ENCODE peak calls at places on chromosomes 13 and 19, in eight cellular contexts. One of them, this sample, is unnamed.
A peak's percentile ranks its signal among the peaks of the same experiment; 100 is the strongest.

GRCh38 chr19:30391052-30391451 is 18.9 kb downstream of the ZNF536 start:
- DNase-seq in psoas muscle: no peak
- DNase-seq in SHP77: no peak
- DNase-seq in activated CD4-positive, alpha-beta T cell treated with anti-CD3 and anti-CD28 coated beads, Interleukin-2, amount 50 U/mL, for 24 hours: no peak
- DNase-seq in aorta: no peak
- DNase-seq in AG04450: no peak
- DNase-seq in A549: no peak
- DNase-seq in progenitor cell of endocrine pancreas: no peak
- DNase-seq in this sample: no peak

GRCh38 chr13:109009756-109010155 is 380.3 kb downstream of the MYO16 start:
- DNase-seq in aorta: no peak
- DNase-seq in psoas muscle: no peak
- DNase-seq in A549: no peak
- DNase-seq in AG04450: no peak
- DNase-seq in SHP77: no peak
- DNase-seq in activated CD4-positive, alpha-beta T cell treated with anti-CD3 and anti-CD28 coated beads, Interleukin-2, amount 50 U/mL, for 24 hours: no peak
- DNase-seq in progenitor cell of endocrine pancreas: no peak
- DNase-seq in this sample: no peak

GRCh38 chr19:4304509-4305252 is at the start of gene FSD1:
- DNase-seq in psoas muscle: no peak
- DNase-seq in A549: peak; percentile 52
- DNase-seq in progenitor cell of endocrine pancreas: peak; percentile 64
- DNase-seq in aorta: no peak
- DNase-seq in SHP77: peak; percentile 62
- DNase-seq in activated CD4-positive, alpha-beta T cell treated with anti-CD3 and anti-CD28 coated beads, Interleukin-2, amount 50 U/mL, for 24 hours: peak; percentile 60
- DNase-seq in AG04450: no peak
- DNase-seq in this sample: no peak

GRCh38 chr13:61761690-61762089 is 346.0 kb upstream of the PCDH20 start:
- DNase-seq in aorta: no peak
- DNase-seq in activated CD4-positive, alpha-beta T cell treated with anti-CD3 and anti-CD28 coated beads, Interleukin-2, amount 50 U/mL, for 24 hours: no peak
- DNase-seq in A549: no peak
- DNase-seq in AG04450: no peak
- DNase-seq in progenitor cell of endocrine pancreas: no peak
- DNase-seq in psoas muscle: no peak
- DNase-seq in SHP77: no peak
- DNase-seq in this sample: no peak

GRCh38 chr19:662207-662961 is 630 bp downstream of the RNF126 start:
- DNase-seq in SHP77: no peak
- DNase-seq in A549: peak; percentile 46
- DNase-seq in psoas muscle: peak; percentile 71
- DNase-seq in AG04450: no peak
- DNase-seq in activated CD4-positive, alpha-beta T cell treated with anti-CD3 and anti-CD28 coated beads, Interleukin-2, amount 50 U/mL, for 24 hours: peak; percentile 66
- DNase-seq in aorta: no peak
- DNase-seq in progenitor cell of endocrine pancreas: no peak
- DNase-seq in this sample: peak; percentile 24

GRCh38 chr13:113445791-113446487 is 7.3 kb downstream of the ADPRHL1 start:
- DNase-seq in SHP77: no peak
- DNase-seq in aorta: peak; percentile 36
- DNase-seq in progenitor cell of endocrine pancreas: no peak
- DNase-seq in psoas muscle: peak; percentile 42
- DNase-seq in AG04450: no peak
- DNase-seq in A549: no peak
- DNase-seq in activated CD4-positive, alpha-beta T cell treated with anti-CD3 and anti-CD28 coated beads, Interleukin-2, amount 50 U/mL, for 24 hours: no peak
- DNase-seq in this sample: no peak

GRCh38 chr19:7731218-7731595 is 703 bp downstream of the CLEC4G start:
- DNase-seq in AG04450: no peak
- DNase-seq in psoas muscle: no peak
- DNase-seq in A549: no peak
- DNase-seq in progenitor cell of endocrine pancreas: no peak
- DNase-seq in activated CD4-positive, alpha-beta T cell treated with anti-CD3 and anti-CD28 coated beads, Interleukin-2, amount 50 U/mL, for 24 hours: no peak
- DNase-seq in SHP77: no peak
- DNase-seq in aorta: no peak
- DNase-seq in this sample: no peak

GRCh38 chr13:99390601-99391000 is 83.4 kb upstream of the GPR183 start:
- DNase-seq in psoas muscle: no peak
- DNase-seq in progenitor cell of endocrine pancreas: no peak
- DNase-seq in A549: no peak
- DNase-seq in activated CD4-positive, alpha-beta T cell treated with anti-CD3 and anti-CD28 coated beads, Interleukin-2, amount 50 U/mL, for 24 hours: no peak
- DNase-seq in AG04450: no peak
- DNase-seq in aorta: no peak
- DNase-seq in SHP77: no peak
- DNase-seq in this sample: no peak

GRCh38 chr19:3369337-3370213 is 3.2 kb downstream of the NFIC start:
- DNase-seq in aorta: peak; percentile 80
- DNase-seq in psoas muscle: peak; percentile 88
- DNase-seq in progenitor cell of endocrine pancreas: no peak
- DNase-seq in AG04450: no peak
- DNase-seq in SHP77: no peak
- DNase-seq in A549: no peak
- DNase-seq in activated CD4-positive, alpha-beta T cell treated with anti-CD3 and anti-CD28 coated beads, Interleukin-2, amount 50 U/mL, for 24 hours: no peak
- DNase-seq in this sample: no peak

GRCh38 chr13:93388701-93389100 is 162.1 kb downstream of the GPC6 start:
- DNase-seq in activated CD4-positive, alpha-beta T cell treated with anti-CD3 and anti-CD28 coated beads, Interleukin-2, amount 50 U/mL, for 24 hours: no peak
- DNase-seq in progenitor cell of endocrine pancreas: no peak
- DNase-seq in psoas muscle: no peak
- DNase-seq in A549: peak; percentile 25
- DNase-seq in aorta: no peak
- DNase-seq in SHP77: no peak
- DNase-seq in AG04450: peak; percentile 11
- DNase-seq in this sample: no peak

GRCh38 chr19:58166708-58167280 is 16.1 kb upstream of the ZNF274 start:
- DNase-seq in SHP77: no peak
- DNase-seq in psoas muscle: no peak
- DNase-seq in progenitor cell of endocrine pancreas: no peak
- DNase-seq in A549: peak; percentile 30
- DNase-seq in activated CD4-positive, alpha-beta T cell treated with anti-CD3 and anti-CD28 coated beads, Interleukin-2, amount 50 U/mL, for 24 hours: no peak
- DNase-seq in AG04450: no peak
- DNase-seq in aorta: no peak
- DNase-seq in this sample: no peak

GRCh38 chr13:110562696-110563462 is 1.4 kb upstream of the RAB20 start:
- DNase-seq in SHP77: no peak
- DNase-seq in aorta: no peak
- DNase-seq in psoas muscle: no peak
- DNase-seq in activated CD4-positive, alpha-beta T cell treated with anti-CD3 and anti-CD28 coated beads, Interleukin-2, amount 50 U/mL, for 24 hours: no peak
- DNase-seq in progenitor cell of endocrine pancreas: no peak
- DNase-seq in A549: no peak
- DNase-seq in AG04450: no peak
- DNase-seq in this sample: no peak

GRCh38 chr13:34108396-34108795 is 290.4 kb downstream of the RFC3 start:
- DNase-seq in psoas muscle: no peak
- DNase-seq in progenitor cell of endocrine pancreas: no peak
- DNase-seq in aorta: no peak
- DNase-seq in SHP77: no peak
- DNase-seq in activated CD4-positive, alpha-beta T cell treated with anti-CD3 and anti-CD28 coated beads, Interleukin-2, amount 50 U/mL, for 24 hours: no peak
- DNase-seq in AG04450: no peak
- DNase-seq in A549: no peak
- DNase-seq in this sample: no peak

GRCh38 chr19:3058821-3059314 is 3.4 kb downstream of the TLE5 start:
- DNase-seq in aorta: no peak
- DNase-seq in SHP77: no peak
- DNase-seq in psoas muscle: no peak
- DNase-seq in AG04450: no peak
- DNase-seq in activated CD4-positive, alpha-beta T cell treated with anti-CD3 and anti-CD28 coated beads, Interleukin-2, amount 50 U/mL, for 24 hours: no peak
- DNase-seq in A549: no peak
- DNase-seq in progenitor cell of endocrine pancreas: no peak
- DNase-seq in this sample: no peak

GRCh38 chr19:7874080-7874856 is at the start of gene PRR36:
- DNase-seq in activated CD4-positive, alpha-beta T cell treated with anti-CD3 and anti-CD28 coated beads, Interleukin-2, amount 50 U/mL, for 24 hours: no peak
- DNase-seq in aorta: no peak
- DNase-seq in A549: peak; percentile 56
- DNase-seq in progenitor cell of endocrine pancreas: peak; percentile 83
- DNase-seq in SHP77: peak; percentile 77
- DNase-seq in AG04450: no peak
- DNase-seq in psoas muscle: no peak
- DNase-seq in this sample: peak; percentile 42

This sample was measured in dermis microvascular lymphatic vessel endothelial cell.